ENCODE peak calls at places on chromosomes 3 and 15, in seven cellular contexts. P is K562, T is WTC11, V is HCT116, Z is A549, B is endothelial cell of umbilical vein, Y is H1. O is an unnamed sample.

GRCh38 chr3:171056528-171056927 is 30.0 kb upstream of the SLC2A2 start:
- DNase-seq in P (no peak), T (no peak), V (no peak), Z (peak; percentile 26), B (peak; percentile 75), Y (no peak), O (no peak)

GRCh38 chr3:107524214-107525100 is 1.7 kb downstream of the BBX start:
- DNase-seq in P (peak; percentile 44), T (peak; percentile 41), V (no peak), Z (peak; percentile 54), B (peak; percentile 59), Y (no peak), O (peak; percentile 56)

GRCh38 chr15:82680200-82681102 is 29.2 kb downstream of the AP3B2 start:
- DNase-seq in P (peak; percentile 98), T (peak; percentile 88), V (no peak), Z (peak; percentile 69), B (no peak), Y (peak; percentile 88), O (no peak)

GRCh38 chr15:95170587-95171380 is 939.4 kb downstream of the MCTP2 start:
- DNase-seq in P (peak; percentile 73), T (no peak), V (no peak), Z (no peak), B (no peak), Y (no peak), O (peak; percentile 7)

GRCh38 chr3:105608623-105609022 is 241.9 kb downstream of the ALCAM start:
- DNase-seq in P (no peak), T (peak; percentile 11), V (no peak), Z (no peak), B (no peak), Y (peak; percentile 57), O (no peak)

GRCh38 chr15:49096090-49096750 is 50.0 kb upstream of the SECISBP2L start:
- DNase-seq in P (no peak), T (no peak), V (no peak), Z (no peak), B (no peak), Y (no peak), O (peak; percentile 15)

GRCh38 chr3:146218880-146219866 is 31.7 kb downstream of the PLSCR4 start:
- DNase-seq in P (peak; percentile 14), T (no peak), V (no peak), Z (peak; percentile 40), B (peak; percentile 71), Y (no peak), O (peak; percentile 25)

GRCh38 chr15:32941823-32942222 is 224.0 kb downstream of the GREM1 start:
- DNase-seq in P (no peak), T (no peak), V (no peak), Z (no peak), B (no peak), Y (no peak), O (no peak)

GRCh38 chr3:122893754-122894668 is 99.1 kb downstream of the SLC49A4 start:
- DNase-seq in P (no peak), T (no peak), V (no peak), Z (no peak), B (no peak), Y (no peak), O (no peak)

GRCh38 chr3:141454906-141455602 is 31.8 kb upstream of the RASA2 start:
- DNase-seq in P (peak; percentile 72), T (peak; percentile 17), V (peak; percentile 70), Z (peak; percentile 88), B (peak; percentile 71), Y (no peak), O (peak; percentile 79)

GRCh38 chr15:76954744-76955143 is 23.2 kb downstream of the RCN2 start:
- DNase-seq in P (no peak), T (no peak), V (no peak), Z (no peak), B (no peak), Y (no peak), O (no peak)

GRCh38 chr3:42033741-42034140 is 57.4 kb upstream of the TRAK1 start:
- DNase-seq in P (no peak), T (no peak), V (no peak), Z (no peak), B (no peak), Y (no peak), O (no peak)

GRCh38 chr3:165192610-165193192 is 3.5 kb downstream of the SLITRK3 start:
- DNase-seq in P (no peak), T (peak; percentile 57), V (no peak), Z (no peak), B (no peak), Y (peak; percentile 76), O (no peak)

GRCh38 chr15:69593981-69594966 is 141.7 kb downstream of the RPLP1 start:
- DNase-seq in P (no peak), T (no peak), V (no peak), Z (peak; percentile 98), B (no peak), Y (no peak), O (peak; percentile 20)

GRCh38 chr15:78001656-78002055 is 75.9 kb downstream of the TBC1D2B start:
- DNase-seq in P (no peak), T (no peak), V (no peak), Z (no peak), B (no peak), Y (no peak), O (no peak)

GRCh38 chr15:43346305-43346704 is 15.9 kb upstream of the LCMT2 start:
- DNase-seq in P (no peak), T (no peak), V (no peak), Z (no peak), B (no peak), Y (no peak), O (peak; percentile 25)

GRCh38 chr15:38810686-38811085 is 246.1 kb upstream of the RASGRP1 start:
- DNase-seq in P (no peak), T (no peak), V (no peak), Z (no peak), B (no peak), Y (no peak), O (no peak)

GRCh38 chr3:4419386-4419785 is 47.7 kb downstream of the SUMF1 start:
- DNase-seq in P (no peak), T (no peak), V (no peak), Z (no peak), B (no peak), Y (no peak), O (no peak)

GRCh38 chr3:147816770-147817169 is 407.6 kb downstream of the ZIC1 start:
- DNase-seq in P (no peak), T (no peak), V (no peak), Z (peak; percentile 7), B (peak; percentile 91), Y (no peak), O (no peak)

GRCh38 chr3:98701276-98701675 is 61.9 kb upstream of the ST3GAL6 start:
- DNase-seq in P (no peak), T (no peak), V (no peak), Z (no peak), B (no peak), Y (no peak), O (no peak)

GRCh38 chr3:156334841-156335545 is 214.6 kb downstream of the KCNAB1 start:
- DNase-seq in P (no peak), T (no peak), V (no peak), Z (no peak), B (peak; percentile 27), Y (no peak), O (no peak)

GRCh38 chr15:31306426-31307269 is 20.0 kb upstream of the KLF13 start:
- DNase-seq in P (no peak), T (peak; percentile 96), V (no peak), Z (no peak), B (no peak), Y (peak; percentile 88), O (peak; percentile 96)

GRCh38 chr3:189937302-189938255 is 183.1 kb downstream of the P3H2 start:
- DNase-seq in P (no peak), T (no peak), V (peak; percentile 99), Z (peak; percentile 88), B (peak; percentile 88), Y (no peak), O (no peak)

GRCh38 chr3:183287301-183287971 is 34.4 kb downstream of the B3GNT5 start:
- DNase-seq in P (peak; percentile 36), T (no peak), V (no peak), Z (peak; percentile 69), B (peak; percentile 30), Y (no peak), O (peak; percentile 42)

DNA sequence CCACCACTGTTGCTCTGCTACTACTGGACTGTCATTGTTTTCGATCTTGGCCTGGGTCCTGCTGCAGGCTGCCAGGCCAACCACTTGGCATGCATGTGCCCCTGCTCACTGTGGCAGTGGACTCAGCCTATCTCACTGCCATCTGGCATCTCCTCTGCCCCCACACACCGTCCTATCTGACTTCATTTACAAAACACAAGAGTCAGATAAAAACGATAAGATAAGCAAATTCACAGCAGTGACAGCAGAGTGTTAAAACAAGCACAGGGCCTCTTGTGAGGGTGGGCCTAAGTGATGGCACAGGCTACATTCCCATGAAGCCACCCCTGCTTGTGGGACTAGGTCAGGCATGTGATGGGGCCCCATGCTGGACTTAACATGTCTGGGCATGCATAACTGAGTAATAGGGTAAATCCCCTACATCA is 68.1 kb downstream of the CRYGS start:
- DNase-seq in P (no peak), T (no peak), V (no peak), Z (no peak), B (no peak), Y (peak; percentile 24), O (no peak)
- TF ChIP-seq MAX in P (no peak), T (no peak), V (no peak), Z (no peak), B (no peak), Y (no peak), O (no peak)

GRCh38 chr3:196142674-196142988 is 60.7 kb upstream of the TFRC start:
- DNase-seq in P (no peak), T (no peak), V (no peak), Z (no peak), B (no peak), Y (no peak), O (no peak)
- TF ChIP-seq CTCF in P (no peak), T (no peak), V (no peak), Z (no peak), B (no peak), Y (no peak), O (no peak)

GRCh38 chr15:79863886-79864285 is 32.9 kb downstream of the MTHFS start:
- DNase-seq in P (no peak), T (no peak), V (no peak), Z (no peak), B (peak; percentile 73), Y (no peak), O (no peak)
- TF ChIP-seq MAX in P (no peak), T (no peak), V (no peak), Z (no peak), B (no peak), Y (no peak), O (no peak)

GRCh38 chr3:110878692-110879091 is 192.9 kb upstream of the NECTIN3 start:
- DNase-seq in P (no peak), T (no peak), V (no peak), Z (no peak), B (no peak), Y (no peak), O (no peak)

GRCh38 chr3:110886514-110886913 is 185.1 kb upstream of the NECTIN3 start:
- DNase-seq in P (no peak), T (no peak), V (no peak), Z (no peak), B (no peak), Y (no peak), O (no peak)

DNA sequence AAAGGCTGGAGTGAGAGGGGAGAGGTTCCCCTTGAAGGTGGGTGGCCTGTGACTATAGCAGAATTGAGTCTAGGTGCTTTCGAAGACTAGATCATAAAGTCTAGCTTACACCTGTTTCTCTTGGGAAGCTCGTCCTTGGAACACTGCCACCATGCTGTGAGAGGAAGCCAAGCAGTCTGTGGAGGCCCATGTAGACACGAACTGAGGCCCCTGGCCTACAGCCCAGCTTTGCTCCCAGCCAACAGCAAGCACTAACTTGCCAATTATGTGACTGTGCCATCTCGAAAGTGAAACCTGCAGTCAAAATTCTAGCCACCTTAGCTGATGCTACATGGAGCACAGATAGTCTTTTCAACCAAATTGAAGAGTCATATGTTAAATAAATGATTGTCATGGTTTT is 190.5 kb upstream of the NECTIN3 start:
- DNase-seq in P (no peak), T (peak; percentile 39), V (peak; percentile 24), Z (peak; percentile 33), B (peak; percentile 6), Y (no peak), O (peak; percentile 18)
- TF ChIP-seq CTCF in P (no peak), T (no peak), V (peak; percentile 53), Z (no peak), B (peak; percentile 7), Y (peak; percentile 68), O (peak; percentile 37)

O was measured in NB4.